ENCODE peak calls at places on chromosomes 12 and 14, in eight cellular contexts. H is heart left ventricle; Y is left colon; K is progenitor cell of endocrine pancreas; Z is foreskin fibroblast; G is naive thymus-derived CD8-positive, alpha-beta T cell; B is hypothalamus; F is amniotic stem cell. U is an unnamed sample.

GRCh38 chr14:54312166-54312801 is 84.5 kb upstream of the CDKN3 start:
- DNase-seq in H (no peak), Y (no peak), K (no peak), Z (peak), G (no peak), B (no peak), F (peak), U (peak)

GRCh38 chr14:23160924-23161522 is 22.4 kb downstream of the SLC7A8 start:
- DNase-seq in H (peak), Y (peak), K (no peak), Z (peak), G (no peak), B (no peak), F (peak), U (peak)

GRCh38 chr12:57201631-57202030 is 15.0 kb upstream of the NXPH4 start:
- DNase-seq in H (no peak), Y (no peak), K (no peak), Z (no peak), G (no peak), B (no peak), F (no peak), U (no peak)

GRCh38 chr14:22981090-22982012 is 1.0 kb downstream of the AJUBA start:
- DNase-seq in H (peak), Y (no peak), K (no peak), Z (peak), G (peak), B (no peak), F (no peak), U (no peak)

GRCh38 chr12:82326905-82327503 is 31.2 kb downstream of the CCDC59 start:
- DNase-seq in H (no peak), Y (no peak), K (no peak), Z (peak), G (peak), B (no peak), F (peak), U (peak)

GRCh38 chr12:104610513-104611235 is 153.9 kb downstream of the CHST11 start:
- DNase-seq in H (no peak), Y (no peak), K (no peak), Z (no peak), G (no peak), B (no peak), F (no peak), U (no peak)

GRCh38 chr12:127416796-127417195 is 850.2 kb upstream of the TMEM132C start:
- DNase-seq in H (no peak), Y (no peak), K (no peak), Z (peak), G (no peak), B (no peak), F (no peak), U (no peak)

GRCh38 chr14:89417111-89417468 is at the start of gene FOXN3:
- DNase-seq in H (peak), Y (peak), K (peak), Z (peak), G (peak), B (peak), F (peak), U (peak)

GRCh38 chr12:66048843-66049537 is 81.6 kb downstream of the LLPH start:
- DNase-seq in H (no peak), Y (no peak), K (no peak), Z (peak), G (no peak), B (no peak), F (no peak), U (peak)

GRCh38 chr12:124857921-124858461 is 5.7 kb downstream of the SCARB1 start:
- DNase-seq in H (no peak), Y (no peak), K (no peak), Z (no peak), G (no peak), B (no peak), F (no peak), U (no peak)

GRCh38 chr14:63164108-63164683 is 40.0 kb upstream of the RHOJ start:
- DNase-seq in H (no peak), Y (no peak), K (no peak), Z (no peak), G (no peak), B (no peak), F (no peak), U (no peak)

GRCh38 chr12:120229583-120230325 is 28.8 kb upstream of the RPLP0 start:
- DNase-seq in H (no peak), Y (peak), K (no peak), Z (peak), G (no peak), B (no peak), F (peak), U (peak)

GRCh38 chr12:102029148-102029547 is 32.6 kb downstream of the WASHC3 start:
- DNase-seq in H (no peak), Y (no peak), K (no peak), Z (no peak), G (no peak), B (no peak), F (no peak), U (no peak)

GRCh38 chr12:14774944-14775651 is 28.2 kb downstream of the WBP11 start:
- DNase-seq in H (peak), Y (peak), K (peak), Z (peak), G (peak), B (no peak), F (peak), U (peak)

GRCh38 chr12:110102255-110102654 is 21.9 kb upstream of the IFT81 start:
- DNase-seq in H (no peak), Y (peak), K (no peak), Z (peak), G (peak), B (no peak), F (no peak), U (peak)

GRCh38 chr12:74971201-74971600 is 238.4 kb downstream of the KCNC2 start:
- DNase-seq in H (no peak), Y (no peak), K (no peak), Z (no peak), G (no peak), B (no peak), F (no peak), U (no peak)

GRCh38 chr12:91098942-91099341 is 12.4 kb downstream of the LUM start:
- DNase-seq in H (no peak), Y (no peak), K (no peak), Z (peak), G (no peak), B (no peak), F (peak), U (peak)

GRCh38 chr14:101062611-101063010 is 159.1 kb upstream of the RTL1 start:
- DNase-seq in H (no peak), Y (no peak), K (no peak), Z (peak), G (no peak), B (no peak), F (no peak), U (peak)

GRCh38 chr12:90233168-90234100 is 524.8 kb upstream of the ATP2B1 start:
- DNase-seq in H (no peak), Y (no peak), K (no peak), Z (peak), G (no peak), B (no peak), F (no peak), U (peak)

GRCh38 chr12:78887008-78887407 is 22.4 kb downstream of the SYT1 start:
- DNase-seq in H (no peak), Y (no peak), K (no peak), Z (peak), G (no peak), B (no peak), F (peak), U (peak)

GRCh38 chr14:72617391-72618011 is 276.4 kb downstream of the DPF3 start:
- DNase-seq in H (peak), Y (no peak), K (peak), Z (peak), G (no peak), B (no peak), F (peak), U (no peak)

GRCh38 chr12:122994140-122994675 is 13.7 kb downstream of the ARL6IP4 start:
- DNase-seq in H (no peak), Y (no peak), K (no peak), Z (no peak), G (no peak), B (no peak), F (no peak), U (no peak)

GRCh38 chr14:85572845-85573244 is 42.9 kb downstream of the FLRT2 start:
- DNase-seq in H (no peak), Y (no peak), K (no peak), Z (peak), G (no peak), B (no peak), F (peak), U (peak)